ENCODE peak calls at places on chromosomes 4 and X, in six cellular contexts. C is endodermal cell, R is colonic mucosa, I is OCI-LY7, Z is mammary epithelial cell, G is Panc1. H is an unnamed sample.

GRCh38 chr4:78481180-78481579 is 70.4 kb upstream of the ANXA3 start:
- DNase-seq in Z (peak; percentile 75), G (no peak), C (no peak), I (no peak), R (no peak), H (no peak)

GRCh38 chr4:73133784-73134183 is 64.3 kb upstream of the COX18 start:
- DNase-seq in R (no peak), I (no peak), C (no peak), G (no peak), Z (no peak), H (no peak)

GRCh38 chr4:25235401-25235800 is 1.6 kb downstream of the PI4K2B start:
- DNase-seq in R (no peak), G (no peak), Z (peak; percentile 3), C (no peak), I (peak; percentile 23), H (no peak)

GRCh38 chr4:128818442-128818841 is 8.9 kb downstream of the JADE1 start:
- DNase-seq in G (no peak), R (no peak), Z (no peak), I (no peak), C (no peak), H (no peak)

GRCh38 chrX:38841766-38842165 is 40.5 kb downstream of the MID1IP1 start:
- DNase-seq in R (no peak), G (no peak), Z (no peak), I (no peak), C (no peak), H (no peak)

GRCh38 chr4:8916251-8916913 is 44.7 kb upstream of the HMX1 start:
- DNase-seq in I (no peak), G (no peak), R (no peak), Z (no peak), C (peak; percentile 56), H (no peak)

GRCh38 chrX:111823068-111823467 is 52.9 kb upstream of the TRPC5OS start:
- DNase-seq in Z (no peak), R (no peak), I (no peak), C (peak; percentile 94), G (peak; percentile 1), H (no peak)

GRCh38 chr4:165439344-165439743 is 60.5 kb downstream of the CPE start:
- DNase-seq in G (no peak), R (no peak), I (no peak), Z (no peak), C (no peak), H (no peak)

GRCh38 chrX:368811-369562 is 17.7 kb downstream of the PPP2R3B start:
- DNase-seq in C (no peak), R (no peak), Z (no peak), I (peak; percentile 79), G (no peak), H (no peak)

GRCh38 chrX:115642895-115643530 is 82.0 kb downstream of the PLS3 start:
- DNase-seq in C (peak; percentile 64), I (peak; percentile 14), Z (peak; percentile 32), R (peak; percentile 52), G (no peak), H (no peak)

GRCh38 chr4:41142946-41143720 is 71.2 kb downstream of the APBB2 start:
- DNase-seq in I (no peak), C (no peak), Z (peak; percentile 75), G (no peak), R (no peak), H (peak; percentile 23)

GRCh38 chr4:41143721-41144379 is 70.5 kb downstream of the APBB2 start:
- DNase-seq in I (no peak), C (no peak), R (no peak), Z (no peak), G (no peak), H (no peak)

GRCh38 chr4:41140410-41140809 is 73.9 kb downstream of the APBB2 start:
- DNase-seq in G (no peak), C (peak; percentile 55), Z (no peak), I (no peak), R (no peak), H (no peak)

GRCh38 chr4:41142356-41142755 is 72.0 kb downstream of the APBB2 start:
- DNase-seq in G (no peak), C (no peak), Z (no peak), I (no peak), R (no peak), H (no peak)

DNA sequence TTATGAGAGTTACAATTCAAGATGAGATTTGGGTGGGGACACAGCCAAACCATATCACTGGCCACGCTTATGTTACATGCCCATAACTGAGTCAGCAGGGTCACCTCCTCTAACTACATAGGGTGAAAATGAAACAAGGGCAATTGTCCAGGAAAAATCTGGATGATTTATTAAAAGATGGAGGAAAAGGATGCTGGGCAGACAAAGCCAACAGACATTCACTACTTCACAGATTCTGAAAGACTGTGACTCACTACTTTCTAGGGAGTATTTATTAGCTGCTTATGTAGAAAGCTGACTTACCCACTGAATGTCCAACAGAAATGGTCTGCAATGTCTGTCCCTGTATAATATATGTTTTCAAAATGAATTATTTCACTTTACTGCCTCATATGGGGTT is 72.4 kb downstream of the APBB2 start:
- DNase-seq in G (no peak), Z (peak; percentile 69), I (no peak), C (no peak), R (no peak), H (no peak)
- H3K4me1 ChIP-seq in G (peaks cover 32% of the 10 kb centered on the region), Z (peaks cover 54% of the 10 kb centered on the region), I (peaks cover 6% of the 10 kb centered on the region), C (peaks cover 19% of the 10 kb centered on the region), R (peaks cover 4% of the 10 kb centered on the region), H (no peaks in the 10 kb centered on the region)

DNA sequence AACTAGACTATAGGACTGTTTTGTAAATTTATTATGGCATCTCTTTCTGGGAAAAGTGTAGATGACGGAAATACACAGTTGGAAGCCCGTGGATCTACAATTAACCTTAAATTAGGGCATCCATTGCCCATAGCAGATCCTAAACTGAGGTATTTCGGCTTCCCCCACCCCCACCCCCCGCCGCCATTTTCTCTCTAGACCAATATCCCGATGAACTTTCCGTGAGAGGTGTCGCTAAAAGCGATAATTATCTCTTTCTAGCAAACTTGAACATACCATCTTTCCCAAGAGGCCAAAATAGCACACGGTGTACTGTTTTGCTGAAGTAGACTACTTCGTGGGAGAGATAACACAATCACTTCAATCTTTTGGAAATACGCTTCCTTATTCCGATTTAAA is 584 bp downstream of the KLHL15 start:
- DNase-seq in I (peak; percentile 4), C (peak; percentile 66), R (no peak), Z (no peak), G (no peak), H (no peak)
- H3K4me3 ChIP-seq in I (peak overlapping the region; percentile 94), C (peak overlapping the region; percentile 86), R (peak overlapping the region; percentile 83), Z (peak overlapping the region; percentile 67), G (peak overlapping the region; percentile 61), H (no peak overlapping the region)

GRCh38 chrX:48606091-48606490 is 8.8 kb downstream of the WDR13 start:
- DNase-seq in R (no peak), C (peak; percentile 58), Z (no peak), G (no peak), I (no peak), H (no peak)
- TF ChIP-seq CTCF in R (no peak), C (peak; percentile 54), Z (no peak), G (no peak), I (peak; percentile 26), H (no peak)

DNA sequence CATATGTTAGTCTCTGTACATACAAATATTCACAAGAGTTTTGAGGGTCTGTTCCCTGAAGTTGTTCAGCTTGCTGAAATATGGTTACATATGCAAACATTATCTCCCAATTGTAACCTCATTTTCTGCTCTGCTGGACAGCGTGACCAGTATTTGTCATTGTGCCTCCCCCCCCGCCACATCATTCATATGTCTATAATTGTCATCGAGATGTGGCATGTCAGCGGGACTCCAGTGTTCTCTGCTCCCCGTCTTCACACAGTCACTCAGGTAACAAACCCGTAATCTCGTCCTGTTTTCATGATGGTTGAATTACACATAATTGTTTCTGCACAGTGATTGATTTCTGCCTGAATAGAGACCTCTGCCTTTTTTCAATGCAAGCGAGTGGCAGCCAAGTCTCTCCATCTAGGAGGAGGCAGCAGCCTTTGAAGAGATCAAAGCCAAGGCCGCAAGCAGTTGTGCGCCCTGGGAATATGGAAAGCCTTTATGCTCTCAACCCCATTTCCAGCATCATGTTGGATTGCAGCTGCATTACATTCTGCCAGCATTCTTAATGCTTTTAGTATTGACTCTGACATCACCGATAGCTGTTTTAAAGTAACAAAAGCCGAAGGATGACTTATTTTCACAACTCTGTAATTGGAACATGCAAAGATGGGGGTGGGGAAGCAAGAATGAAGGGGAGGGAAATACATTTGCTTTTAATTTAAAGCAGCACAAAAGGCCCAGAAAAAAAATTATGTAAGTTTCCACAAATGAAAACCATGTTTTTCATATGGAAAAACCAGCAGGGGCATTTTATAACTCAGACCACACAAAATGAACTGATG is 27.3 kb downstream of the LEF1 start:
- DNase-seq in C (no peak), Z (no peak), G (no peak), I (no peak), R (no peak), H (no peak)
- H3K4me1 ChIP-seq in C (no peaks in the 10 kb centered on the region), Z (no peaks in the 10 kb centered on the region), G (no peaks in the 10 kb centered on the region), I (peaks cover 57% of the 10 kb centered on the region), R (no peaks in the 10 kb centered on the region), H (no peaks in the 10 kb centered on the region)

DNA sequence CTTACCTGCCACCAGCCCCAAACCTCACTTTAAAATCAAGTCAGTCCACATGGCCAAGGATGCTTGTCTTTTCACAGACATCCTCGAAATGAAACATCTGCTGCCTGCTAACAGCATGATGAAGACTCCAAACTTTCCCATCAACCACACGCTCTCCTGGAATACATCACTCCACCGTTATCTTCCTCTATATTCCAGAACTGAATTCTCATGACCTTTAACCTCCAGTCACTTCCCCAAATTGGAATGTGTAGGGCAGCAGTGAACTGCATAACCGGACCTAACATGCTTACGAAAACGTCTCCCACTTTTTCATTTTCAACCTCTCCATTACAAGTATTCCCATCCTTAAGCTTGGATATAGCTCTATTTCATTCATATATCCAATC is 30.7 kb upstream of the ZNF41 start:
- DNase-seq in C (no peak), G (no peak), R (no peak), I (no peak), Z (no peak), H (no peak)
- H3K4me3 ChIP-seq in C (peak overlapping the region; percentile 74), G (peak overlapping the region; percentile 56), R (peak overlapping the region; percentile 11), I (peak overlapping the region; percentile 67), Z (peak overlapping the region; percentile 4), H (no peak overlapping the region)

H was measured in mucosa of descending colon.